ENCODE peak calls at places on chromosomes 4 and X, in eight cellular contexts. Z is activated CD4-positive, alpha-beta T cell treated with anti-CD3 and anti-CD28 coated beads for 24 hours; N is substantia nigra; I is fibroblast of mammary gland; K is stimulated activated CD4-positive, alpha-beta T cell treated with anti-CD3 and anti-CD28 coated beads, Interleukin-15, amount 100 ng/mL, for 1 hour; U is iris pigment epithelial cell; M is GM12891; G is anterior cingulate cortex. E is an unnamed sample.

GRCh38 chrX:9342581-9343051 is 122.2 kb upstream of the TBL1X start:
- DNase-seq in Z (no peak), N (peak; percentile 65), I (peak; percentile 83), K (peak; percentile 32), U (peak; percentile 69), M (no peak), G (peak; percentile 61), E (no peak)

GRCh38 chr4:166091914-166092510 is 219.0 kb downstream of the TLL1 start:
- DNase-seq in Z (no peak), N (no peak), I (peak; percentile 56), K (no peak), U (peak; percentile 38), M (no peak), G (no peak), E (peak; percentile 18)

GRCh38 chrX:49059209-49060191 is 701 bp downstream of the CCDC120 start:
- DNase-seq in Z (no peak), N (no peak), I (no peak), K (no peak), U (no peak), M (no peak), G (no peak), E (no peak)

GRCh38 chr4:9924750-9925149 is 96.5 kb downstream of the SLC2A9 start:
- DNase-seq in Z (no peak), N (no peak), I (no peak), K (no peak), U (peak; percentile 81), M (no peak), G (no peak), E (no peak)

GRCh38 chrX:68807818-68808217 is 21.0 kb upstream of the EFNB1 start:
- DNase-seq in Z (no peak), N (no peak), I (peak; percentile 25), K (no peak), U (peak; percentile 15), M (no peak), G (no peak), E (no peak)

GRCh38 chrX:102950908-102951866 is 14.1 kb downstream of the RAB40AL start:
- DNase-seq in Z (peak; percentile 34), N (peak; percentile 30), I (peak; percentile 46), K (peak; percentile 32), U (peak; percentile 31), M (no peak), G (peak; percentile 0), E (peak; percentile 16)

GRCh38 chr4:92121099-92121498 is 182.7 kb upstream of the GRID2 start:
- DNase-seq in Z (no peak), N (no peak), I (no peak), K (no peak), U (peak; percentile 0), M (no peak), G (no peak), E (no peak)

GRCh38 chr4:124322234-124322831 is 390.2 kb downstream of the ANKRD50 start:
- DNase-seq in Z (no peak), N (no peak), I (peak; percentile 64), K (no peak), U (peak; percentile 47), M (no peak), G (no peak), E (no peak)

GRCh38 chrX:39470588-39471155 is 627.1 kb downstream of the BCOR start:
- DNase-seq in Z (no peak), N (no peak), I (peak; percentile 47), K (no peak), U (peak; percentile 39), M (no peak), G (peak; percentile 43), E (no peak)

GRCh38 chr4:87807402-87807801 is 8.0 kb downstream of the IBSP start:
- DNase-seq in Z (no peak), N (no peak), I (peak; percentile 51), K (no peak), U (peak; percentile 67), M (no peak), G (no peak), E (no peak)

GRCh38 chr4:122814426-122814825 is 12.2 kb upstream of the FGF2 start:
- DNase-seq in Z (no peak), N (no peak), I (no peak), K (no peak), U (no peak), M (no peak), G (no peak), E (no peak)

GRCh38 chr4:2262145-2262943 is 435 bp upstream of the MXD4 start:
- DNase-seq in Z (peak; percentile 92), N (peak; percentile 99), I (peak; percentile 99), K (peak; percentile 94), U (peak; percentile 100), M (peak; percentile 99), G (peak; percentile 100), E (peak; percentile 86)

GRCh38 chr4:119046263-119046662 is 89.4 kb upstream of the MYOZ2 start:
- DNase-seq in Z (no peak), N (no peak), I (no peak), K (no peak), U (no peak), M (no peak), G (no peak), E (no peak)

GRCh38 chr4:185471235-185472062 is at the start of gene CCDC110:
- DNase-seq in Z (peak; percentile 83), N (peak; percentile 86), I (peak; percentile 94), K (peak; percentile 86), U (peak; percentile 94), M (peak; percentile 92), G (peak; percentile 91), E (no peak)

GRCh38 chr4:123248260-123248659 is 148.3 kb upstream of the SPRY1 start:
- DNase-seq in Z (no peak), N (no peak), I (peak; percentile 49), K (no peak), U (peak; percentile 79), M (no peak), G (no peak), E (no peak)

GRCh38 chr4:83852085-83852451 is 316.2 kb downstream of the GPAT3 start:
- DNase-seq in Z (no peak), N (no peak), I (peak; percentile 72), K (no peak), U (peak; percentile 79), M (no peak), G (no peak), E (no peak)

GRCh38 chrX:19017271-19017670 is 33.4 kb upstream of the PHKA2 start:
- DNase-seq in Z (no peak), N (no peak), I (peak; percentile 33), K (no peak), U (peak; percentile 18), M (no peak), G (no peak), E (no peak)

GRCh38 chrX:123607270-123607669 is 125.6 kb downstream of the THOC2 start:
- DNase-seq in Z (no peak), N (no peak), I (no peak), K (no peak), U (no peak), M (no peak), G (no peak), E (no peak)

GRCh38 chrX:142711801-142712200 is 313.9 kb upstream of the SPANXN4 start:
- DNase-seq in Z (no peak), N (no peak), I (no peak), K (no peak), U (no peak), M (no peak), G (no peak), E (no peak)

GRCh38 chr4:129264008-129264657 is 168.2 kb downstream of the C4orf33 start:
- DNase-seq in Z (no peak), N (no peak), I (no peak), K (no peak), U (no peak), M (no peak), G (no peak), E (no peak)

GRCh38 chr4:63937961-63938360 is 471.3 kb downstream of the TECRL start:
- DNase-seq in Z (no peak), N (no peak), I (no peak), K (no peak), U (no peak), M (no peak), G (no peak), E (no peak)

GRCh38 chrX:136176399-136176825 is 29.1 kb downstream of the FHL1 start:
- DNase-seq in Z (no peak), N (no peak), I (peak; percentile 91), K (no peak), U (peak; percentile 93), M (no peak), G (no peak), E (no peak)

GRCh38 chrX:17592117-17592516 is 145.2 kb upstream of the SCML1 start:
- DNase-seq in Z (no peak), N (no peak), I (peak; percentile 53), K (no peak), U (no peak), M (no peak), G (no peak), E (no peak)

GRCh38 chr4:173174184-173175156 is 5.9 kb downstream of the GALNT7 start:
- DNase-seq in Z (no peak), N (no peak), I (no peak), K (no peak), U (no peak), M (no peak), G (no peak), E (no peak)

GRCh38 chr4:173461170-173461569 is 62.3 kb upstream of the SCRG1 start:
- DNase-seq in Z (no peak), N (no peak), I (peak; percentile 48), K (no peak), U (no peak), M (no peak), G (no peak), E (no peak)

GRCh38 chrX:77446840-77447239 is 349 bp upstream of the FGF16 start:
- DNase-seq in Z (no peak), N (no peak), I (peak; percentile 25), K (no peak), U (peak; percentile 16), M (no peak), G (no peak), E (no peak)

GRCh38 chrX:41333744-41333993 is 293 bp upstream of the DDX3X start:
- DNase-seq in Z (no peak), N (no peak), I (peak; percentile 92), K (no peak), U (peak; percentile 85), M (no peak), G (no peak), E (peak; percentile 95)

GRCh38 chr4:72496119-72496518 is 72.9 kb downstream of the ADAMTS3 start:
- DNase-seq in Z (no peak), N (no peak), I (peak; percentile 40), K (no peak), U (no peak), M (no peak), G (no peak), E (no peak)

GRCh38 chrX:38999967-39000745 is 198.9 kb downstream of the MID1IP1 start:
- DNase-seq in Z (no peak), N (no peak), I (peak; percentile 56), K (no peak), U (no peak), M (no peak), G (no peak), E (no peak)

GRCh38 chr4:104494822-104495559 is at the start of gene CXXC4:
- DNase-seq in Z (no peak), N (peak; percentile 50), I (peak; percentile 30), K (no peak), U (peak; percentile 45), M (peak; percentile 28), G (peak; percentile 74), E (no peak)

GRCh38 chrX:15815779-15816452 is 25.6 kb downstream of the ZRSR2 start:
- DNase-seq in Z (no peak), N (no peak), I (peak; percentile 14), K (no peak), U (peak; percentile 18), M (peak; percentile 5), G (no peak), E (no peak)

GRCh38 chrX:7318661-7319060 is 170.7 kb upstream of the PUDP start:
- DNase-seq in Z (no peak), N (no peak), I (no peak), K (no peak), U (no peak), M (no peak), G (no peak), E (no peak)